ENCODE peak calls at places on chromosome 5, in ten cellular contexts. One of them, this sample, is unnamed.

GRCh38 chr5:124746252-124746915 is at the start of gene ZNF608:
- DNase-seq in ELR: peak
- DNase-seq in myocyte: peak
- DNase-seq in heart right ventricle: no peak
- DNase-seq in naive thymus-derived CD8-positive, alpha-beta T cell: no peak
- DNase-seq in EH: peak
- DNase-seq in stimulated activated CD4-positive, alpha-beta T cell treated with anti-CD3 and anti-CD28 coated beads, Interleukin-1b, Interleukin-23, amount 100 ng/mL, for 1 hour: no peak
- DNase-seq in occipital lobe: no peak
- DNase-seq in cerebellar nuclear complex: no peak
- DNase-seq in RPMI7951: peak
- DNase-seq in this sample: no peak

GRCh38 chr5:176533894-176534611 is 3.1 kb downstream of the RNF44 start:
- DNase-seq in ELR: no peak
- DNase-seq in myocyte: no peak
- DNase-seq in heart right ventricle: peak
- DNase-seq in naive thymus-derived CD8-positive, alpha-beta T cell: peak
- DNase-seq in EH: peak
- DNase-seq in stimulated activated CD4-positive, alpha-beta T cell treated with anti-CD3 and anti-CD28 coated beads, Interleukin-1b, Interleukin-23, amount 100 ng/mL, for 1 hour: no peak
- DNase-seq in occipital lobe: no peak
- DNase-seq in cerebellar nuclear complex: no peak
- DNase-seq in RPMI7951: no peak
- DNase-seq in this sample: peak

GRCh38 chr5:118270506-118270905 is 717.8 kb downstream of the DTWD2 start:
- DNase-seq in ELR: no peak
- DNase-seq in myocyte: no peak
- DNase-seq in heart right ventricle: no peak
- DNase-seq in naive thymus-derived CD8-positive, alpha-beta T cell: no peak
- DNase-seq in EH: no peak
- DNase-seq in stimulated activated CD4-positive, alpha-beta T cell treated with anti-CD3 and anti-CD28 coated beads, Interleukin-1b, Interleukin-23, amount 100 ng/mL, for 1 hour: no peak
- DNase-seq in occipital lobe: no peak
- DNase-seq in cerebellar nuclear complex: no peak
- DNase-seq in RPMI7951: no peak
- DNase-seq in this sample: no peak

GRCh38 chr5:36606437-36607113 is at the start of gene SLC1A3:
- DNase-seq in ELR: peak
- DNase-seq in myocyte: peak
- DNase-seq in heart right ventricle: peak
- DNase-seq in naive thymus-derived CD8-positive, alpha-beta T cell: no peak
- DNase-seq in EH: peak
- DNase-seq in stimulated activated CD4-positive, alpha-beta T cell treated with anti-CD3 and anti-CD28 coated beads, Interleukin-1b, Interleukin-23, amount 100 ng/mL, for 1 hour: no peak
- DNase-seq in occipital lobe: peak
- DNase-seq in cerebellar nuclear complex: no peak
- DNase-seq in RPMI7951: peak
- DNase-seq in this sample: peak

GRCh38 chr5:2517451-2517850 is 234.0 kb downstream of the IRX2 start:
- DNase-seq in ELR: no peak
- DNase-seq in myocyte: no peak
- DNase-seq in heart right ventricle: no peak
- DNase-seq in naive thymus-derived CD8-positive, alpha-beta T cell: no peak
- DNase-seq in EH: no peak
- DNase-seq in stimulated activated CD4-positive, alpha-beta T cell treated with anti-CD3 and anti-CD28 coated beads, Interleukin-1b, Interleukin-23, amount 100 ng/mL, for 1 hour: no peak
- DNase-seq in occipital lobe: no peak
- DNase-seq in cerebellar nuclear complex: no peak
- DNase-seq in RPMI7951: no peak
- DNase-seq in this sample: no peak

GRCh38 chr5:88203977-88204735 is 64.5 kb downstream of the TMEM161B start:
- DNase-seq in ELR: no peak
- DNase-seq in myocyte: peak
- DNase-seq in heart right ventricle: no peak
- DNase-seq in naive thymus-derived CD8-positive, alpha-beta T cell: peak
- DNase-seq in EH: peak
- DNase-seq in stimulated activated CD4-positive, alpha-beta T cell treated with anti-CD3 and anti-CD28 coated beads, Interleukin-1b, Interleukin-23, amount 100 ng/mL, for 1 hour: no peak
- DNase-seq in occipital lobe: no peak
- DNase-seq in cerebellar nuclear complex: no peak
- DNase-seq in RPMI7951: no peak
- DNase-seq in this sample: no peak

GRCh38 chr5:80195837-80196400 is 59.9 kb downstream of the SERINC5 start:
- DNase-seq in ELR: no peak
- DNase-seq in myocyte: no peak
- DNase-seq in heart right ventricle: no peak
- DNase-seq in naive thymus-derived CD8-positive, alpha-beta T cell: no peak
- DNase-seq in EH: peak
- DNase-seq in stimulated activated CD4-positive, alpha-beta T cell treated with anti-CD3 and anti-CD28 coated beads, Interleukin-1b, Interleukin-23, amount 100 ng/mL, for 1 hour: no peak
- DNase-seq in occipital lobe: no peak
- DNase-seq in cerebellar nuclear complex: no peak
- DNase-seq in RPMI7951: peak
- DNase-seq in this sample: no peak

GRCh38 chr5:136192526-136193395 is at the start of gene SMIM32:
- DNase-seq in ELR: peak
- DNase-seq in myocyte: no peak
- DNase-seq in heart right ventricle: no peak
- DNase-seq in naive thymus-derived CD8-positive, alpha-beta T cell: no peak
- DNase-seq in EH: no peak
- DNase-seq in stimulated activated CD4-positive, alpha-beta T cell treated with anti-CD3 and anti-CD28 coated beads, Interleukin-1b, Interleukin-23, amount 100 ng/mL, for 1 hour: no peak
- DNase-seq in occipital lobe: peak
- DNase-seq in cerebellar nuclear complex: no peak
- DNase-seq in RPMI7951: no peak
- DNase-seq in this sample: no peak

GRCh38 chr5:92641031-92641962 is 939.7 kb downstream of the NR2F1-AS1 start:
- DNase-seq in ELR: peak
- DNase-seq in myocyte: peak
- DNase-seq in heart right ventricle: no peak
- DNase-seq in naive thymus-derived CD8-positive, alpha-beta T cell: no peak
- DNase-seq in EH: peak
- DNase-seq in stimulated activated CD4-positive, alpha-beta T cell treated with anti-CD3 and anti-CD28 coated beads, Interleukin-1b, Interleukin-23, amount 100 ng/mL, for 1 hour: no peak
- DNase-seq in occipital lobe: no peak
- DNase-seq in cerebellar nuclear complex: no peak
- DNase-seq in RPMI7951: peak
- DNase-seq in this sample: no peak

GRCh38 chr5:142792012-142792864 is 22.1 kb downstream of the ARHGAP26 start:
- DNase-seq in ELR: no peak
- DNase-seq in myocyte: no peak
- DNase-seq in heart right ventricle: no peak
- DNase-seq in naive thymus-derived CD8-positive, alpha-beta T cell: no peak
- DNase-seq in EH: no peak
- DNase-seq in stimulated activated CD4-positive, alpha-beta T cell treated with anti-CD3 and anti-CD28 coated beads, Interleukin-1b, Interleukin-23, amount 100 ng/mL, for 1 hour: no peak
- DNase-seq in occipital lobe: no peak
- DNase-seq in cerebellar nuclear complex: no peak
- DNase-seq in RPMI7951: no peak
- DNase-seq in this sample: no peak

GRCh38 chr5:140131967-140132409 is 6.3 kb downstream of the IGIP start:
- DNase-seq in ELR: peak
- DNase-seq in myocyte: peak
- DNase-seq in heart right ventricle: no peak
- DNase-seq in naive thymus-derived CD8-positive, alpha-beta T cell: peak
- DNase-seq in EH: peak
- DNase-seq in stimulated activated CD4-positive, alpha-beta T cell treated with anti-CD3 and anti-CD28 coated beads, Interleukin-1b, Interleukin-23, amount 100 ng/mL, for 1 hour: no peak
- DNase-seq in occipital lobe: no peak
- DNase-seq in cerebellar nuclear complex: no peak
- DNase-seq in RPMI7951: peak
- DNase-seq in this sample: peak

GRCh38 chr5:149133795-149134777 is 7.2 kb upstream of the ABLIM3 start:
- DNase-seq in ELR: peak
- DNase-seq in myocyte: peak
- DNase-seq in heart right ventricle: peak
- DNase-seq in naive thymus-derived CD8-positive, alpha-beta T cell: no peak
- DNase-seq in EH: peak
- DNase-seq in stimulated activated CD4-positive, alpha-beta T cell treated with anti-CD3 and anti-CD28 coated beads, Interleukin-1b, Interleukin-23, amount 100 ng/mL, for 1 hour: no peak
- DNase-seq in occipital lobe: no peak
- DNase-seq in cerebellar nuclear complex: no peak
- DNase-seq in RPMI7951: peak
- DNase-seq in this sample: peak

GRCh38 chr5:10073705-10074104 is 176.0 kb downstream of the ATPSCKMT start:
- DNase-seq in ELR: no peak
- DNase-seq in myocyte: no peak
- DNase-seq in heart right ventricle: no peak
- DNase-seq in naive thymus-derived CD8-positive, alpha-beta T cell: no peak
- DNase-seq in EH: peak
- DNase-seq in stimulated activated CD4-positive, alpha-beta T cell treated with anti-CD3 and anti-CD28 coated beads, Interleukin-1b, Interleukin-23, amount 100 ng/mL, for 1 hour: no peak
- DNase-seq in occipital lobe: no peak
- DNase-seq in cerebellar nuclear complex: no peak
- DNase-seq in RPMI7951: no peak
- DNase-seq in this sample: peak

GRCh38 chr5:56534102-56534501 is 281.2 kb upstream of the MAP3K1 start:
- DNase-seq in ELR: no peak
- DNase-seq in myocyte: no peak
- DNase-seq in heart right ventricle: no peak
- DNase-seq in naive thymus-derived CD8-positive, alpha-beta T cell: no peak
- DNase-seq in EH: no peak
- DNase-seq in stimulated activated CD4-positive, alpha-beta T cell treated with anti-CD3 and anti-CD28 coated beads, Interleukin-1b, Interleukin-23, amount 100 ng/mL, for 1 hour: no peak
- DNase-seq in occipital lobe: no peak
- DNase-seq in cerebellar nuclear complex: no peak
- DNase-seq in RPMI7951: peak
- DNase-seq in this sample: no peak

GRCh38 chr5:93378073-93378472 is 202.9 kb downstream of the NR2F1-AS1 start:
- DNase-seq in ELR: peak
- DNase-seq in myocyte: peak
- DNase-seq in heart right ventricle: no peak
- DNase-seq in naive thymus-derived CD8-positive, alpha-beta T cell: no peak
- DNase-seq in EH: peak
- DNase-seq in stimulated activated CD4-positive, alpha-beta T cell treated with anti-CD3 and anti-CD28 coated beads, Interleukin-1b, Interleukin-23, amount 100 ng/mL, for 1 hour: no peak
- DNase-seq in occipital lobe: no peak
- DNase-seq in cerebellar nuclear complex: no peak
- DNase-seq in RPMI7951: peak
- DNase-seq in this sample: no peak

GRCh38 chr5:109309326-109310063 is 100.3 kb downstream of the PJA2 start:
- DNase-seq in ELR: no peak
- DNase-seq in myocyte: peak
- DNase-seq in heart right ventricle: no peak
- DNase-seq in naive thymus-derived CD8-positive, alpha-beta T cell: no peak
- DNase-seq in EH: no peak
- DNase-seq in stimulated activated CD4-positive, alpha-beta T cell treated with anti-CD3 and anti-CD28 coated beads, Interleukin-1b, Interleukin-23, amount 100 ng/mL, for 1 hour: no peak
- DNase-seq in occipital lobe: no peak
- DNase-seq in cerebellar nuclear complex: no peak
- DNase-seq in RPMI7951: no peak
- DNase-seq in this sample: no peak

GRCh38 chr5:169424279-169424955 is 123.5 kb upstream of the SLIT3 start:
- DNase-seq in ELR: no peak
- DNase-seq in myocyte: no peak
- DNase-seq in heart right ventricle: no peak
- DNase-seq in naive thymus-derived CD8-positive, alpha-beta T cell: no peak
- DNase-seq in EH: no peak
- DNase-seq in stimulated activated CD4-positive, alpha-beta T cell treated with anti-CD3 and anti-CD28 coated beads, Interleukin-1b, Interleukin-23, amount 100 ng/mL, for 1 hour: no peak
- DNase-seq in occipital lobe: no peak
- DNase-seq in cerebellar nuclear complex: no peak
- DNase-seq in RPMI7951: no peak
- DNase-seq in this sample: no peak

GRCh38 chr5:61205013-61205412 is 42.7 kb upstream of the SMIM15 start:
- DNase-seq in ELR: no peak
- DNase-seq in myocyte: no peak
- DNase-seq in heart right ventricle: no peak
- DNase-seq in naive thymus-derived CD8-positive, alpha-beta T cell: no peak
- DNase-seq in EH: no peak
- DNase-seq in stimulated activated CD4-positive, alpha-beta T cell treated with anti-CD3 and anti-CD28 coated beads, Interleukin-1b, Interleukin-23, amount 100 ng/mL, for 1 hour: no peak
- DNase-seq in occipital lobe: no peak
- DNase-seq in cerebellar nuclear complex: no peak
- DNase-seq in RPMI7951: no peak
- DNase-seq in this sample: no peak

GRCh38 chr5:147188200-147189108 is 46.4 kb upstream of the STK32A start:
- DNase-seq in ELR: peak
- DNase-seq in myocyte: peak
- DNase-seq in heart right ventricle: no peak
- DNase-seq in naive thymus-derived CD8-positive, alpha-beta T cell: peak
- DNase-seq in EH: peak
- DNase-seq in stimulated activated CD4-positive, alpha-beta T cell treated with anti-CD3 and anti-CD28 coated beads, Interleukin-1b, Interleukin-23, amount 100 ng/mL, for 1 hour: no peak
- DNase-seq in occipital lobe: no peak
- DNase-seq in cerebellar nuclear complex: no peak
- DNase-seq in RPMI7951: peak
- DNase-seq in this sample: peak

GRCh38 chr5:33170414-33170813 is 270.4 kb upstream of the TARS1 start:
- DNase-seq in ELR: peak
- DNase-seq in myocyte: no peak
- DNase-seq in heart right ventricle: no peak
- DNase-seq in naive thymus-derived CD8-positive, alpha-beta T cell: no peak
- DNase-seq in EH: peak
- DNase-seq in stimulated activated CD4-positive, alpha-beta T cell treated with anti-CD3 and anti-CD28 coated beads, Interleukin-1b, Interleukin-23, amount 100 ng/mL, for 1 hour: no peak
- DNase-seq in occipital lobe: no peak
- DNase-seq in cerebellar nuclear complex: no peak
- DNase-seq in RPMI7951: peak
- DNase-seq in this sample: no peak

GRCh38 chr5:120605325-120606079 is 141.4 kb downstream of the PRR16 start:
- DNase-seq in ELR: peak
- DNase-seq in myocyte: peak
- DNase-seq in heart right ventricle: no peak
- DNase-seq in naive thymus-derived CD8-positive, alpha-beta T cell: no peak
- DNase-seq in EH: no peak
- DNase-seq in stimulated activated CD4-positive, alpha-beta T cell treated with anti-CD3 and anti-CD28 coated beads, Interleukin-1b, Interleukin-23, amount 100 ng/mL, for 1 hour: no peak
- DNase-seq in occipital lobe: no peak
- DNase-seq in cerebellar nuclear complex: no peak
- DNase-seq in RPMI7951: peak
- DNase-seq in this sample: no peak

GRCh38 chr5:125210241-125210947 is 464.0 kb upstream of the ZNF608 start:
- DNase-seq in ELR: no peak
- DNase-seq in myocyte: peak
- DNase-seq in heart right ventricle: no peak
- DNase-seq in naive thymus-derived CD8-positive, alpha-beta T cell: no peak
- DNase-seq in EH: no peak
- DNase-seq in stimulated activated CD4-positive, alpha-beta T cell treated with anti-CD3 and anti-CD28 coated beads, Interleukin-1b, Interleukin-23, amount 100 ng/mL, for 1 hour: no peak
- DNase-seq in occipital lobe: no peak
- DNase-seq in cerebellar nuclear complex: no peak
- DNase-seq in RPMI7951: no peak
- DNase-seq in this sample: no peak

GRCh38 chr5:14714706-14715105 is 50.2 kb downstream of the OTULIN start:
- DNase-seq in ELR: no peak
- DNase-seq in myocyte: peak
- DNase-seq in heart right ventricle: no peak
- DNase-seq in naive thymus-derived CD8-positive, alpha-beta T cell: no peak
- DNase-seq in EH: peak
- DNase-seq in stimulated activated CD4-positive, alpha-beta T cell treated with anti-CD3 and anti-CD28 coated beads, Interleukin-1b, Interleukin-23, amount 100 ng/mL, for 1 hour: no peak
- DNase-seq in occipital lobe: no peak
- DNase-seq in cerebellar nuclear complex: no peak
- DNase-seq in RPMI7951: peak
- DNase-seq in this sample: peak

GRCh38 chr5:61082516-61083280 is 79.6 kb downstream of the SMIM15 start:
- DNase-seq in ELR: peak
- DNase-seq in myocyte: peak
- DNase-seq in heart right ventricle: no peak
- DNase-seq in naive thymus-derived CD8-positive, alpha-beta T cell: no peak
- DNase-seq in EH: peak
- DNase-seq in stimulated activated CD4-positive, alpha-beta T cell treated with anti-CD3 and anti-CD28 coated beads, Interleukin-1b, Interleukin-23, amount 100 ng/mL, for 1 hour: no peak
- DNase-seq in occipital lobe: no peak
- DNase-seq in cerebellar nuclear complex: no peak
- DNase-seq in RPMI7951: peak
- DNase-seq in this sample: no peak

GRCh38 chr5:95403996-95404395 is 12.8 kb downstream of the FAM81B start:
- DNase-seq in ELR: peak
- DNase-seq in myocyte: no peak
- DNase-seq in heart right ventricle: no peak
- DNase-seq in naive thymus-derived CD8-positive, alpha-beta T cell: no peak
- DNase-seq in EH: no peak
- DNase-seq in stimulated activated CD4-positive, alpha-beta T cell treated with anti-CD3 and anti-CD28 coated beads, Interleukin-1b, Interleukin-23, amount 100 ng/mL, for 1 hour: no peak
- DNase-seq in occipital lobe: no peak
- DNase-seq in cerebellar nuclear complex: no peak
- DNase-seq in RPMI7951: peak
- DNase-seq in this sample: no peak

GRCh38 chr5:177109810-177110209 is 23.1 kb downstream of the FGFR4 start:
- DNase-seq in ELR: no peak
- DNase-seq in myocyte: no peak
- DNase-seq in heart right ventricle: no peak
- DNase-seq in naive thymus-derived CD8-positive, alpha-beta T cell: no peak
- DNase-seq in EH: no peak
- DNase-seq in stimulated activated CD4-positive, alpha-beta T cell treated with anti-CD3 and anti-CD28 coated beads, Interleukin-1b, Interleukin-23, amount 100 ng/mL, for 1 hour: no peak
- DNase-seq in occipital lobe: no peak
- DNase-seq in cerebellar nuclear complex: no peak
- DNase-seq in RPMI7951: no peak
- DNase-seq in this sample: no peak

GRCh38 chr5:90759119-90759518 is 200.5 kb downstream of the ADGRV1 start:
- DNase-seq in ELR: no peak
- DNase-seq in myocyte: no peak
- DNase-seq in heart right ventricle: no peak
- DNase-seq in naive thymus-derived CD8-positive, alpha-beta T cell: no peak
- DNase-seq in EH: no peak
- DNase-seq in stimulated activated CD4-positive, alpha-beta T cell treated with anti-CD3 and anti-CD28 coated beads, Interleukin-1b, Interleukin-23, amount 100 ng/mL, for 1 hour: no peak
- DNase-seq in occipital lobe: no peak
- DNase-seq in cerebellar nuclear complex: no peak
- DNase-seq in RPMI7951: no peak
- DNase-seq in this sample: no peak

GRCh38 chr5:149939572-149939971 is 5.0 kb downstream of the PDE6A start:
- DNase-seq in ELR: peak
- DNase-seq in myocyte: no peak
- DNase-seq in heart right ventricle: no peak
- DNase-seq in naive thymus-derived CD8-positive, alpha-beta T cell: no peak
- DNase-seq in EH: no peak
- DNase-seq in stimulated activated CD4-positive, alpha-beta T cell treated with anti-CD3 and anti-CD28 coated beads, Interleukin-1b, Interleukin-23, amount 100 ng/mL, for 1 hour: no peak
- DNase-seq in occipital lobe: no peak
- DNase-seq in cerebellar nuclear complex: no peak
- DNase-seq in RPMI7951: no peak
- DNase-seq in this sample: peak

This sample was measured in MV-4-11.